ENCODE peak calls at places on chromosomes 2 and 18, in four cellular contexts. X, F, P and J are unnamed samples. For H3K4me1, the result is how much of the 10 kb centered on the place peaks cover.

GRCh38 chr2:68098398-68098797 is 35.6 kb upstream of the C1D start:
- DNase-seq in X (no peak), F (no peak), P (no peak), J (no peak)

GRCh38 chr18:12397793-12398192 is 9.9 kb upstream of the PRELID3A start:
- DNase-seq in X (no peak), F (no peak), P (no peak), J (no peak)

GRCh38 chr2:241768850-241769249 is 7.8 kb upstream of the GAL3ST2 start:
- DNase-seq in X (no peak), F (no peak), P (no peak), J (no peak)

GRCh38 chr18:37452697-37453385 is 112.8 kb downstream of the CELF4 start:
- DNase-seq in X (no peak), F (no peak), P (no peak), J (no peak)

GRCh38 chr2:192128655-192129054 is 66.1 kb downstream of the TMEFF2 start:
- DNase-seq in X (no peak), F (no peak), P (no peak), J (peak)

GRCh38 chr2:28716265-28716865 is 35.3 kb upstream of the PPP1CB start:
- DNase-seq in X (no peak), F (peak), P (peak), J (no peak)

GRCh38 chr2:151638188-151638933 is 95.9 kb downstream of the NEB start:
- DNase-seq in X (no peak), F (peak), P (peak), J (no peak)

GRCh38 chr2:70886541-70886987 is 49.1 kb upstream of the ATP6V1B1 start:
- DNase-seq in X (no peak), F (no peak), P (no peak), J (peak)

GRCh38 chr2:168566974-168567650 is 111.0 kb downstream of the CERS6 start:
- DNase-seq in X (no peak), F (no peak), P (no peak), J (no peak)

GRCh38 chr2:18924905-18925691 is 335.7 kb upstream of the NT5C1B start:
- DNase-seq in X (no peak), F (no peak), P (no peak), J (no peak)

GRCh38 chr2:232260075-232260474 is 118.5 kb upstream of the ALPP start:
- DNase-seq in X (no peak), F (no peak), P (no peak), J (no peak)

GRCh38 chr2:96100893-96101304 is 15.5 kb downstream of the ADRA2B start:
- DNase-seq in X (no peak), F (no peak), P (no peak), J (no peak)

GRCh38 chr18:59208602-59209001 is 11.4 kb upstream of the GRP start:
- DNase-seq in X (no peak), F (no peak), P (no peak), J (no peak)

GRCh38 chr2:234823877-234824376 is 127.9 kb upstream of the SH3BP4 start:
- DNase-seq in X (no peak), F (peak), P (no peak), J (no peak)

GRCh38 chr2:71661782-71662181 is 208.4 kb downstream of the DYSF start:
- DNase-seq in X (no peak), F (no peak), P (no peak), J (no peak)

GRCh38 chr2:128260239-128261138 is 58.2 kb downstream of the HS6ST1 start:
- DNase-seq in X (no peak), F (peak), P (no peak), J (peak)

GRCh38 chr2:118431188-118431562 is 342.9 kb downstream of the INSIG2 start:
- DNase-seq in X (no peak), F (no peak), P (no peak), J (peak)

GRCh38 chr2:9099341-9099751 is 95.9 kb upstream of the MBOAT2 start:
- DNase-seq in X (no peak), F (peak), P (peak), J (no peak)

GRCh38 chr2:240933048-240933965 is 27.2 kb downstream of the CROCC2 start:
- DNase-seq in X (no peak), F (no peak), P (no peak), J (no peak)

GRCh38 chr2:205133544-205133943 is 548.8 kb upstream of the NRP2 start:
- DNase-seq in X (no peak), F (no peak), P (no peak), J (no peak)

GRCh38 chr2:128316777-128317185 is 1.9 kb downstream of the HS6ST1 start:
- DNase-seq in X (no peak), F (no peak), P (no peak), J (no peak)

GRCh38 chr2:201465524-201465971 is 14.0 kb downstream of the STRADB start:
- DNase-seq in X (no peak), F (no peak), P (no peak), J (no peak)

GRCh38 chr2:152762202-152762601 is 43.8 kb downstream of the ARL6IP6 start:
- DNase-seq in X (no peak), F (no peak), P (no peak), J (no peak)

GRCh38 chr2:9002313-9002636 is 1.2 kb downstream of the MBOAT2 start:
- DNase-seq in X (no peak), F (no peak), P (no peak), J (no peak)

GRCh38 chr2:239832995-239833727 is 192.0 kb downstream of the NDUFA10 start:
- DNase-seq in X (no peak), F (no peak), P (no peak), J (no peak)

GRCh38 chr2:108124733-108125132 is 115.0 kb upstream of the SULT1C3 start:
- DNase-seq in X (no peak), F (no peak), P (no peak), J (no peak)

DNA sequence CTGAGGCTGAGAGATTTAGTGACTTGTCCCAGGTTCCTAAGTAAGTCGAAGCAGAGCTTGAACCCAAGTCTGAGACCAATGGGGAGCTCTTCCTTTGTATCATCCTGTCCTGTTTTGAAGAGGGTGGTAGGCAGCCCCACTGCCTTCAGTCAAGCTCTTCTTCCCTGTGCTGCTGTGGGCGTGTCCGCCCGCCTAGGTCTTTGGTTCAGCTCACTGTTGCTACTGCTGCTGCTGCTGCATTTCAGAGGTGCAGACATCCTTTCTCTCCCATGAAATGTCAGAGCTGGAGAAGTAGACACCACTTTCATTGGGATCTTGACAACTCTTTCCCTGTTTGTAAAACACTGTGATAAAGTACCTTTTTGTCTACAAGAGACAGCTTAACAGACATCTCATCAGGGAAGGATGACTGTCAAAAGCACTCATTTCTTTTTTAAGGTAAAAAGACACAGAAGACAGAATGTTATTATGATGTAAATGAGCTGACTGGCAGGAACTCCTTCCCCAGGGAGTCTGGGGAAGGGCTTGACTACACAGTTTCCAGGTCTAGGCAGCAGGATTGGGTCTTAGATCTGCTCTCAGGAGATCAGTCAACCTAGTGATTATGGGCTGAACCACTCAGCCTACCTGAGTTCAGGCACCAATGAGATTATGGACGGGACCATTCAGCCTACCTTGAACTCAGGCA is 91.7 kb upstream of the TRIB2 start:
- DNase-seq in X (no peak), F (no peak), P (no peak), J (peak)
- H2AFZ ChIP-seq in X (no peak), F (no peak), P (no peak), J (no peak)

DNA sequence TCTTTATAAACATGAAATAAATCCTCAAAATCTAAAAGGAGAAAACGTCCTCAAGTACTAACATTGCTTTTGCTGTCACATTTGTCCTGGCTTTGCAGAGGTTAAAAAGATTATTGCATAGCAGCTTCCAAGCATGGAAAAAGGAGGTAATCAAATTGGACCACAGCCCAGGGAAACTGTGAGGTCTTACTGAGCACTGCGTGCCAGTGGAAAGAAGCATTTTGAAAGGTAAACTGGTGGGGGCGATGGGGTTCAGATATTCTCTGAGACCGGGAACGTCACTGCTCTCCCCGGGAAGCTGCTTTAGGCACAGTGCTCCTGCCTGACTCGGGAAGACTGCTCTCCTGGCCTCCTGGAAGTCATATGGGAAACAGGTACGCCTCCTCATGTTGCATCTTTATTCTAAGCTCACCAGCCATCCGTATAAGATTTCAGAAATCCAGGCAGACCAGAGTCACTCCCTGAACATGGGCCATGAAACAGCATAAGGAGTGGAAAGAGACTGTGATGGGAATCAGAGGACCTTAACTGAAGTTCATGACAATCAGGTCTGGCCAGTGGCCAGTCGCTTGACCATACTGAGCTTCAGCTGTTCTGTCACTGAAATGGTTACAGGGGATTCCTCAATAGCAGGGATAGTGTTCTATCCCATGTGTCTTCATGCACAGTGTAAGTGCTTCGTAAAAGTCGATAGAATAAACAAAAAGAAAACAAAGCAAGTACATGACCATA is 284.1 kb downstream of the TRIB2 start:
- DNase-seq in X (no peak), F (no peak), P (no peak), J (peak)
- TF ChIP-seq CREB1 in X (no peak), F (no peak), P (no peak), J (no peak)

GRCh38 chr2:23545391-23545790 is 160.4 kb downstream of the KLHL29 start:
- DNase-seq in X (no peak), F (no peak), P (no peak), J (no peak)
- H3K4me1 ChIP-seq in X (under half), F (under half), P (under half), J (under half)

GRCh38 chr18:72640552-72640951 is 96.4 kb upstream of the CBLN2 start:
- DNase-seq in X (no peak), F (no peak), P (no peak), J (no peak)

GRCh38 chr18:72634500-72634899 is 90.4 kb upstream of the CBLN2 start:
- DNase-seq in X (no peak), F (no peak), P (no peak), J (no peak)

GRCh38 chr18:72638353-72638752 is 94.2 kb upstream of the CBLN2 start:
- DNase-seq in X (no peak), F (no peak), P (no peak), J (no peak)

DNA sequence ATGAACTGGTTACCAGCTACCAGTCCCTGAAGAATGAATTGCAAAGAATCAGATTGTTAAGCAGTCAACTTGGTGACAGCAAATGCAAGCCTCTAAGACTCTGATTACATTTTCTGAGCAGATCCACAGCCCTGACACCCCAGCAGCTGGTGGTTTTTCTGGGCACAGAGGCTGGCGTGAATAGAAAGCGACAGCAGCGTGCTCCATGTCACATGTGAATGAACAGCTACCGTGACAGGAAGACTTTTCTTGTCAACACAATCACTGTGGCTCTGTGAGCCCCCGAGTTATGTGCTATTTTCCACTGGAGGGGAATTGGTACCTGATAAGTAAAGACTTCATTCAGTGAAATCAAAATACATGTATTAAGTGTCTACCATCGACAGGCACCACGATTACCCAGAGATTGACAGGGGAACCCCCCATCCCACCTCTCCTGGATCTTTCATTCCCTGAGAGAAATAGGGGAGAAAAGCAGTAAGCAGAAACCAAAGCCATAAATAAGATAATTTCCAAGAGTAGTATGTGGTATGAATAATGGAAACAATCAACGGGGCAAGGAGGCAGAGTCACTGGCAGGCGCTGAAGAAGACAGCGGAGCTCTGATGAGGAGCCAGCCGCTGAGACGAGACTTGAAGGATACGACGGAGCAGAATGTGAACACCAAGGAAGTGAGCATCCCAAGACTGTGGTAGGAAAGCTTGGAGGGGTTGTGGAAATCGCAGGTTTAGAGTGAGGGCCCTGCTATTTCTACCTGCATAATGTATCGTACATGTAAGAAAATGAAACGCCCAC is 93.4 kb upstream of the CBLN2 start:
- DNase-seq in X (no peak), F (no peak), P (no peak), J (no peak)
- H2AFZ ChIP-seq in X (no peak), F (no peak), P (no peak), J (no peak)

GRCh38 chr2:105328281-105329196 is 996 bp downstream of the TGFBRAP1 start:
- DNase-seq in X (no peak), F (peak), P (no peak), J (peak)
- TF ChIP-seq CREB1 in X (no peak), F (no peak), P (no peak), J (no peak)

GRCh38 chr2:6342273-6342920 is 523.3 kb downstream of the CMPK2 start:
- DNase-seq in X (no peak), F (no peak), P (no peak), J (no peak)
- H3K4me1 ChIP-seq in X (under half), F (under half), P (under half), J (under half)

GRCh38 chr18:11272516-11272915 is 123.1 kb upstream of the PIEZO2 start:
- DNase-seq in X (no peak), F (no peak), P (no peak), J (no peak)

GRCh38 chr18:11274144-11274762 is 124.9 kb upstream of the PIEZO2 start:
- DNase-seq in X (no peak), F (peak), P (no peak), J (no peak)

DNA sequence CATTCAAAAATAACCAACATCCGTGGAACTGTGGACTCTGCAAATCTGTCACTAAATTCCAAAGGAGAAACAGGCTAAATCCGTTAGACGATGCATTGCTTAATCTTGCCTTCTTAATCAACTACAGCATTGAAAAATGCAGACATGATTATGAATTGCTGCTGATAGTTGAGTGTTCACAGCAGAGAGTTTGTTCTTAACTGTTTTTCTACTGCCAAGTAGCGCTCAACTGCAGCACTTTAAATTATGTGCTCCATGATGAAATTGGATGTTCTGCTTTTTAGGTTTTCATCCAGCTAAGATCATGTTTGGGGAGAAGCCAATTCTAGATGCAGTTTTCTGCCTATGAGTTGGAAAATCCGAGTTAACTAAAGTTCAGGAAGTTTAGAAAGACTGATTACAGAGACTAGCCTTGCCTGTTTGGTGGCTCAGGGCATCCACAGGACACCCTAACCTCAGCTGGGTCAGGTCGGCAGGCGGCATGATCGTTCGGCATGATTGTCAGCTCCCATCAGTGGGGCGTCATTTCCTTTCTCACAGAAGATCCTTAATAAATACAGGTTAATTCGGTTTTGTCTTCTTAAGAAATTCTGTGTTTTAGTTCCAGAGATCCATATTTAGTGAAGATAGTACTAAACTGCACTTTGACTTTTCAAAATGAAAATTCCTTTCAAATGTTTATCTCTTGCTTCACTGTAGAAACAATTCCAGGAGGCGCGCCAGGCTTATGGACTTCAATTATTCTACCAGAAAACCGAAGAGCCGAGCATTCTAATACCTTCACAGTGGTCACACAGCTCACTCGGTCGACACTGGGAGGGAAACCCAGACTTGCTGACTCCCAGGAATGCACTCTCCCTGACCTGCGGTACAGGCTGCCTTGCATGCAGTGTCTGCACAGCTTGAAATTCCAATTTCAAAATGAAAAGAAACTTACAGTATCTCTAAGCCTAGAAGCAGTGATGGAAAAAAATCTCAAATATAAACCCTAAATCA is 119.6 kb upstream of the PIEZO2 start:
- DNase-seq in X (no peak), F (no peak), P (no peak), J (no peak)
- H2AFZ ChIP-seq in X (no peak), F (no peak), P (no peak), J (peak)